ENCODE peak calls at places on chromosomes 16 and 17, in seven cellular contexts. F is stimulated activated CD4-positive, alpha-beta T cell treated with anti-CD3 and anti-CD28 coated beads, TNF-alpha, amount 100 ng/mL, for 48 hours; D is ascending aorta; I is EL; J is activated gamma-delta T cell treated with anti-CD3 and anti-CD28 coated beads, Interleukin-2, amount 50 U/mL, for 16 hours; S is C1 segment of cervical spinal cord; A is activated naive CD8-positive, alpha-beta T cell treated with anti-CD3 and anti-CD28 coated beads, Interleukin-2, amount 50 U/mL, for 24 hours. M is an unnamed sample.

GRCh38 chr16:77307764-77308561 is 108.8 kb downstream of the SYCE1L start:
- DNase-seq in F (no peak), S (no peak), J (no peak), D (no peak), I (peak), A (no peak), M (no peak)

GRCh38 chr16:56265746-56266145 is 74.5 kb downstream of the GNAO1 start:
- DNase-seq in S (no peak), A (no peak), D (no peak), I (no peak), F (no peak), J (no peak), M (no peak)

GRCh38 chr16:17972460-17972943 is 364.0 kb downstream of the NPIPA8 start:
- DNase-seq in J (no peak), F (no peak), A (no peak), D (no peak), I (no peak), S (no peak), M (no peak)

GRCh38 chr16:4182581-4183257 is 59.2 kb downstream of the SRL start:
- DNase-seq in F (no peak), S (no peak), D (no peak), I (no peak), J (no peak), A (no peak), M (no peak)

GRCh38 chr16:74717367-74717766 is 16.7 kb upstream of the MLKL start:
- DNase-seq in I (no peak), J (no peak), F (no peak), S (no peak), D (no peak), A (no peak), M (no peak)

GRCh38 chr17:74126179-74126900 is 77.1 kb upstream of the RPL38 start:
- DNase-seq in J (no peak), F (no peak), I (no peak), D (no peak), A (no peak), S (no peak), M (no peak)

GRCh38 chr17:43471801-43472200 is 12.0 kb upstream of the DHX8 start:
- DNase-seq in I (peak), F (no peak), D (no peak), A (no peak), J (no peak), S (no peak), M (no peak)

GRCh38 chr17:30203471-30203981 is 32.0 kb downstream of the SLC6A4 start:
- DNase-seq in S (no peak), F (no peak), D (no peak), A (no peak), J (no peak), I (no peak), M (no peak)

GRCh38 chr16:69830146-69830533 is 68.0 kb downstream of the WWP2 start:
- DNase-seq in A (no peak), D (no peak), J (no peak), I (no peak), S (no peak), F (no peak), M (no peak)

GRCh38 chr17:67974598-67975066 is 21.6 kb downstream of the C17orf58 start:
- DNase-seq in D (no peak), I (no peak), S (no peak), F (no peak), J (no peak), A (no peak), M (no peak)

GRCh38 chr16:30951785-30952184 is 2.9 kb downstream of the ORAI3 start:
- DNase-seq in D (peak), S (no peak), A (no peak), F (no peak), J (no peak), I (no peak), M (no peak)

GRCh38 chr16:2926660-2927646 is 15.2 kb downstream of the FLYWCH1 start:
- DNase-seq in D (peak), J (peak), I (peak), F (peak), A (peak), S (peak), M (peak)

GRCh38 chr16:19236561-19236960 is 49.0 kb upstream of the CLEC19A start:
- DNase-seq in S (no peak), D (no peak), A (no peak), F (no peak), I (no peak), J (no peak), M (no peak)

GRCh38 chr17:34930283-34930682 is 31.0 kb downstream of the CCT6B start:
- DNase-seq in D (no peak), S (no peak), I (no peak), F (no peak), A (no peak), J (no peak), M (no peak)

GRCh38 chr17:44693609-44694008 is 4.0 kb upstream of the CCDC43 start:
- DNase-seq in A (no peak), F (no peak), I (no peak), J (no peak), D (no peak), S (no peak), M (no peak)

GRCh38 chr17:63961355-63962207 is 11.1 kb downstream of the SCN4A start:
- DNase-seq in A (peak), F (peak), D (peak), J (no peak), S (no peak), I (peak), M (no peak)

GRCh38 chr16:8712589-8713361 is 38.4 kb downstream of the ABAT start:
- DNase-seq in J (no peak), S (peak), F (no peak), A (no peak), D (no peak), I (no peak), M (peak)

GRCh38 chr17:5545051-5545987 is 39.0 kb downstream of the NLRP1 start:
- DNase-seq in F (no peak), D (no peak), A (no peak), J (no peak), S (no peak), I (no peak), M (no peak)

GRCh38 chr16:27721548-27722265 is 171.8 kb downstream of the KATNIP start:
- DNase-seq in S (no peak), D (peak), F (no peak), A (no peak), I (no peak), J (no peak), M (no peak)

GRCh38 chr16:82882249-82882648 is 255.5 kb downstream of the CDH13 start:
- DNase-seq in A (no peak), F (no peak), D (peak), I (no peak), J (no peak), S (no peak), M (no peak)

GRCh38 chr17:50429793-50430192 is 3.8 kb downstream of the ACSF2 start:
- DNase-seq in S (no peak), F (no peak), I (no peak), J (no peak), A (no peak), D (no peak), M (no peak)

GRCh38 chr16:89410794-89411309 is 79.5 kb downstream of the ANKRD11 start:
- DNase-seq in S (peak), I (peak), F (no peak), J (no peak), A (no peak), D (peak), M (no peak)

GRCh38 chr17:64411999-64412771 is 21.5 kb upstream of the PECAM1 start:
- DNase-seq in D (peak), A (peak), S (peak), F (no peak), I (no peak), J (no peak), M (peak)

GRCh38 chr17:73068322-73069153 is 23.9 kb downstream of the SLC39A11 start:
- DNase-seq in A (no peak), S (peak), J (no peak), D (no peak), I (peak), F (no peak), M (peak)

GRCh38 chr16:11792404-11793260 is 4.4 kb downstream of the ZC3H7A start:
- DNase-seq in D (no peak), I (no peak), J (no peak), A (no peak), F (no peak), S (peak), M (peak)

GRCh38 chr16:3748307-3748706 is 31.0 kb upstream of the TRAP1 start:
- DNase-seq in D (peak), J (no peak), I (no peak), A (no peak), S (no peak), F (no peak), M (no peak)

GRCh38 chr17:8141046-8141445 is 11.2 kb downstream of the PER1 start:
- DNase-seq in I (no peak), S (no peak), D (no peak), J (no peak), F (no peak), A (no peak), M (no peak)

GRCh38 chr17:81120149-81120484 is 45.2 kb upstream of the PVALEF start:
- DNase-seq in D (no peak), J (no peak), F (no peak), I (no peak), A (no peak), S (peak), M (no peak)

GRCh38 chr17:76725580-76726230 is 701 bp downstream of the JMJD6 start:
- DNase-seq in A (peak), F (peak), I (peak), J (peak), D (peak), S (peak), M (peak)

GRCh38 chr16:30794634-30795033 is 7.6 kb upstream of the ZNF629 start:
- DNase-seq in A (no peak), D (no peak), J (no peak), I (no peak), F (no peak), S (no peak), M (no peak)

GRCh38 chr16:89845417-89845816 is 17.1 kb downstream of the SPIRE2 start:
- DNase-seq in A (peak), I (no peak), J (no peak), F (no peak), D (no peak), S (no peak), M (no peak)

GRCh38 chr16:23214796-23215195 is 32.3 kb downstream of the SCNN1G start:
- DNase-seq in S (no peak), A (no peak), J (no peak), I (no peak), F (no peak), D (no peak), M (no peak)

GRCh38 chr17:62994931-62995330 is 28.9 kb downstream of the TANC2 start:
- DNase-seq in D (no peak), I (no peak), J (no peak), A (no peak), S (no peak), F (no peak), M (no peak)

GRCh38 chr16:1327619-1327947 is 5.9 kb upstream of the BAIAP3 start:
- DNase-seq in S (no peak), D (no peak), I (no peak), J (no peak), A (no peak), F (no peak), M (no peak)

GRCh38 chr17:37516131-37516561 is 26.5 kb downstream of the DUSP14 start:
- DNase-seq in I (peak), A (no peak), S (no peak), D (no peak), F (no peak), J (no peak), M (no peak)

GRCh38 chr17:8220783-8221662 is 10.6 kb upstream of the AURKB start:
- DNase-seq in A (peak), D (peak), S (peak), I (peak), F (peak), J (peak), M (peak)

GRCh38 chr17:19271751-19272357 is 34.7 kb downstream of the EPN2 start:
- DNase-seq in D (no peak), I (no peak), J (no peak), F (no peak), A (no peak), S (no peak), M (no peak)

GRCh38 chr16:14344292-14344691 is 273.2 kb downstream of the MRTFB start:
- DNase-seq in S (no peak), J (no peak), I (no peak), A (no peak), F (no peak), D (no peak), M (no peak)

GRCh38 chr17:47324224-47325020 is 667 bp downstream of the EFCAB13 start:
- DNase-seq in I (peak), A (peak), D (peak), F (peak), S (no peak), J (no peak), M (peak)